ENCODE peak calls at places on chromosomes 5 and 9, in eight cellular contexts. One of them, this sample, is unnamed.

GRCh38 chr5:150065346-150065745 is 21.0 kb downstream of the CSF1R start:
- DNase-seq in cardiac muscle cell: peak; percentile 25
- DNase-seq in thyroid gland: no peak
- DNase-seq in AG04450: no peak
- DNase-seq in SK-N-SH: no peak
- DNase-seq in brain microvascular endothelial cell: peak; percentile 47
- DNase-seq in A549: no peak
- DNase-seq in PC-3: no peak
- DNase-seq in this sample: no peak

GRCh38 chr5:171420429-171421231 is 1.2 kb downstream of the FGF18 start:
- DNase-seq in cardiac muscle cell: peak; percentile 92
- DNase-seq in thyroid gland: peak; percentile 99
- DNase-seq in AG04450: peak; percentile 67
- DNase-seq in SK-N-SH: peak; percentile 72
- DNase-seq in brain microvascular endothelial cell: peak; percentile 69
- DNase-seq in A549: no peak
- DNase-seq in PC-3: peak; percentile 56
- DNase-seq in this sample: no peak

GRCh38 chr9:132351404-132352050 is 3.3 kb downstream of the SETX start:
- DNase-seq in cardiac muscle cell: no peak
- DNase-seq in thyroid gland: no peak
- DNase-seq in AG04450: no peak
- DNase-seq in SK-N-SH: no peak
- DNase-seq in brain microvascular endothelial cell: no peak
- DNase-seq in A549: no peak
- DNase-seq in PC-3: no peak
- DNase-seq in this sample: no peak

GRCh38 chr9:134265078-134265477 is 61.2 kb upstream of the RXRA start:
- DNase-seq in cardiac muscle cell: no peak
- DNase-seq in thyroid gland: no peak
- DNase-seq in AG04450: no peak
- DNase-seq in SK-N-SH: no peak
- DNase-seq in brain microvascular endothelial cell: no peak
- DNase-seq in A549: no peak
- DNase-seq in PC-3: no peak
- DNase-seq in this sample: no peak

GRCh38 chr9:114656301-114656700 is 1.3 kb downstream of the TEX53 start:
- DNase-seq in cardiac muscle cell: no peak
- DNase-seq in thyroid gland: no peak
- DNase-seq in AG04450: no peak
- DNase-seq in SK-N-SH: no peak
- DNase-seq in brain microvascular endothelial cell: no peak
- DNase-seq in A549: no peak
- DNase-seq in PC-3: no peak
- DNase-seq in this sample: no peak

GRCh38 chr5:32331927-32332274 is 19.2 kb upstream of the MTMR12 start:
- DNase-seq in cardiac muscle cell: no peak
- DNase-seq in thyroid gland: no peak
- DNase-seq in AG04450: no peak
- DNase-seq in SK-N-SH: no peak
- DNase-seq in brain microvascular endothelial cell: no peak
- DNase-seq in A549: no peak
- DNase-seq in PC-3: no peak
- DNase-seq in this sample: no peak

GRCh38 chr5:91111473-91112238 is 271.5 kb downstream of the ARRDC3 start:
- DNase-seq in cardiac muscle cell: no peak
- DNase-seq in thyroid gland: no peak
- DNase-seq in AG04450: no peak
- DNase-seq in SK-N-SH: no peak
- DNase-seq in brain microvascular endothelial cell: no peak
- DNase-seq in A549: no peak
- DNase-seq in PC-3: no peak
- DNase-seq in this sample: no peak

GRCh38 chr5:137398175-137398574 is 101.0 kb downstream of the SPOCK1 start:
- DNase-seq in cardiac muscle cell: no peak
- DNase-seq in thyroid gland: no peak
- DNase-seq in AG04450: no peak
- DNase-seq in SK-N-SH: no peak
- DNase-seq in brain microvascular endothelial cell: no peak
- DNase-seq in A549: no peak
- DNase-seq in PC-3: no peak
- DNase-seq in this sample: no peak

GRCh38 chr5:135210286-135211055 is 176.4 kb upstream of the PITX1 start:
- DNase-seq in cardiac muscle cell: peak; percentile 59
- DNase-seq in thyroid gland: no peak
- DNase-seq in AG04450: no peak
- DNase-seq in SK-N-SH: no peak
- DNase-seq in brain microvascular endothelial cell: no peak
- DNase-seq in A549: no peak
- DNase-seq in PC-3: no peak
- DNase-seq in this sample: no peak

GRCh38 chr5:95178046-95178651 is 106.7 kb downstream of the MCTP1 start:
- DNase-seq in cardiac muscle cell: no peak
- DNase-seq in thyroid gland: peak; percentile 53
- DNase-seq in AG04450: no peak
- DNase-seq in SK-N-SH: no peak
- DNase-seq in brain microvascular endothelial cell: peak; percentile 85
- DNase-seq in A549: no peak
- DNase-seq in PC-3: peak; percentile 4
- DNase-seq in this sample: no peak
- TF ChIP-seq CTCF in cardiac muscle cell: no peak
- TF ChIP-seq CTCF in thyroid gland: no peak
- TF ChIP-seq CTCF in AG04450: peak; percentile 16
- TF ChIP-seq CTCF in SK-N-SH: peak; percentile 47
- TF ChIP-seq CTCF in brain microvascular endothelial cell: peak; percentile 85
- TF ChIP-seq CTCF in A549: no peak
- TF ChIP-seq CTCF in PC-3: peak; percentile 16
- TF ChIP-seq CTCF in this sample: no peak

GRCh38 chr5:123810911-123811310 is 298.9 kb downstream of the CSNK1G3 start:
- DNase-seq in cardiac muscle cell: no peak
- DNase-seq in thyroid gland: no peak
- DNase-seq in AG04450: no peak
- DNase-seq in SK-N-SH: no peak
- DNase-seq in brain microvascular endothelial cell: no peak
- DNase-seq in A549: no peak
- DNase-seq in PC-3: no peak
- DNase-seq in this sample: no peak

GRCh38 chr5:123814796-123815479 is 303.0 kb downstream of the CSNK1G3 start:
- DNase-seq in cardiac muscle cell: peak; percentile 15
- DNase-seq in thyroid gland: no peak
- DNase-seq in AG04450: no peak
- DNase-seq in SK-N-SH: peak; percentile 6
- DNase-seq in brain microvascular endothelial cell: no peak
- DNase-seq in A549: no peak
- DNase-seq in PC-3: no peak
- DNase-seq in this sample: no peak

GRCh38 chr5:123813251-123813650 is 301.3 kb downstream of the CSNK1G3 start:
- DNase-seq in cardiac muscle cell: no peak
- DNase-seq in thyroid gland: peak; percentile 33
- DNase-seq in AG04450: no peak
- DNase-seq in SK-N-SH: no peak
- DNase-seq in brain microvascular endothelial cell: no peak
- DNase-seq in A549: no peak
- DNase-seq in PC-3: no peak
- DNase-seq in this sample: no peak

GRCh38 chr5:123811771-123812170 is 299.8 kb downstream of the CSNK1G3 start:
- DNase-seq in cardiac muscle cell: no peak
- DNase-seq in thyroid gland: no peak
- DNase-seq in AG04450: no peak
- DNase-seq in SK-N-SH: no peak
- DNase-seq in brain microvascular endothelial cell: no peak
- DNase-seq in A549: no peak
- DNase-seq in PC-3: no peak
- DNase-seq in this sample: no peak

DNA sequence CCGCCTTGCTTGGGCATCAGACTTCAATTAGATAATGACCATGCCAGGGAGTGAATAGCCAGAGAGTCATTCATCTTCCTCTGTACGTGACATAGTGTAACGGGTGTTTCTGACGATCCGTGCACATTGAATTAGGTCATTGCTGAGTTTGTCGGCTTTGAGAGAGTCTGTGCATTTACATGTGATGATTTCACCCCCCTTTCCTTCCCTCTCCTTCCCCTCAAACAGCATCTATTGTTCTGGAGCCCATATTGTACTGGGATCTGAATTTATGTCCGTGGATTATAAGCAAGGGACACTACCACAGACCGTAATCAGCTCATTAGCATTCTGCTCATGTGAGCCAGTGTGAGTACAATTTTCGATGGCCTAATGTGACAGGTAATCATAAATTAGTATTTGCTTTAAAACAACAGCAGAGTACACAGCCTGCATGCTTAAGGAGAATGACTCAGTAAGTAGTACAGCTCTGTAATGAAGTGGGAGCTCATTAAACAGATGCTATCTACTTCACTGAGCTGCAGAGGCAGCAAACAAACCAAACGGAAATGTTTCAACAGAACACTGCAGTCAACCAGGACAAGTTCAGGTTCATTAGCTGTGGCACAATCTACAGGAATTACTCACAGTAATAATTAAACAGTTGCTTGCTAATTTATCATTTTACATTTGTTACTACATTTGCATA is 302.1 kb downstream of the CSNK1G3 start:
- DNase-seq in cardiac muscle cell: peak; percentile 58
- DNase-seq in thyroid gland: peak; percentile 23
- DNase-seq in AG04450: no peak
- DNase-seq in SK-N-SH: peak; percentile 19
- DNase-seq in brain microvascular endothelial cell: no peak
- DNase-seq in A549: no peak
- DNase-seq in PC-3: peak; percentile 34
- DNase-seq in this sample: peak; percentile 94
- H3K4me3 ChIP-seq in cardiac muscle cell: no peak overlapping the region
- H3K4me3 ChIP-seq in thyroid gland: no peak overlapping the region
- H3K4me3 ChIP-seq in AG04450: no peak overlapping the region
- H3K4me3 ChIP-seq in SK-N-SH: peak overlapping the region; percentile 12
- H3K4me3 ChIP-seq in brain microvascular endothelial cell: no peak overlapping the region
- H3K4me3 ChIP-seq in A549: no peak overlapping the region
- H3K4me3 ChIP-seq in PC-3: peak overlapping the region; percentile 35
- H3K4me3 ChIP-seq in this sample: no peak overlapping the region

GRCh38 chr5:5031665-5032064 is 108.5 kb upstream of the ADAMTS16 start:
- DNase-seq in cardiac muscle cell: no peak
- DNase-seq in thyroid gland: no peak
- DNase-seq in AG04450: no peak
- DNase-seq in SK-N-SH: no peak
- DNase-seq in brain microvascular endothelial cell: no peak
- DNase-seq in A549: no peak
- DNase-seq in PC-3: no peak
- DNase-seq in this sample: no peak
- TF ChIP-seq CTCF in cardiac muscle cell: no peak
- TF ChIP-seq CTCF in thyroid gland: no peak
- TF ChIP-seq CTCF in AG04450: no peak
- TF ChIP-seq CTCF in SK-N-SH: no peak
- TF ChIP-seq CTCF in brain microvascular endothelial cell: no peak
- TF ChIP-seq CTCF in A549: no peak
- TF ChIP-seq CTCF in PC-3: no peak
- TF ChIP-seq CTCF in this sample: no peak

DNA sequence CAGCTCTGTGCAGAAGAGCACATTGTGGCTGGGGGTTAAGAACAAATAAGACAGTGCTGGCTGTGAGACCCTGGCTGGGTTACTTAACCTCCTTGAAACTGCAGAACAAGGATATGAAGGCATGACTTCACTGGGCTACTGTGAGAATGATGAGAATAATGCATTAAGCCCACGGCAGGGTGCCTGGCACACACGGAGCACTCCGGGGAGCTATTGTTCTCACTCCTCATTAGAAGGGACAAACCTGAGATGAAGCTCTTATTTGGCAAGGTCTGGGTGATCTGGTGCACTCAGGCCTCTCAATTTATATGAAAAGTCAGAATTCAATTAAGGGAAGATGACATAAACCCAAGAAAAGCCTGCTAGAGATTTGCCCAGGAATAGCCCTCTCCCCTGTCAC is 102.3 kb downstream of the COL23A1 start:
- DNase-seq in cardiac muscle cell: no peak
- DNase-seq in thyroid gland: no peak
- DNase-seq in AG04450: no peak
- DNase-seq in SK-N-SH: no peak
- DNase-seq in brain microvascular endothelial cell: no peak
- DNase-seq in A549: no peak
- DNase-seq in PC-3: no peak
- DNase-seq in this sample: no peak
- H3K4me3 ChIP-seq in cardiac muscle cell: no peak overlapping the region
- H3K4me3 ChIP-seq in thyroid gland: no peak overlapping the region
- H3K4me3 ChIP-seq in AG04450: no peak overlapping the region
- H3K4me3 ChIP-seq in SK-N-SH: no peak overlapping the region
- H3K4me3 ChIP-seq in brain microvascular endothelial cell: no peak overlapping the region
- H3K4me3 ChIP-seq in A549: no peak overlapping the region
- H3K4me3 ChIP-seq in PC-3: no peak overlapping the region
- H3K4me3 ChIP-seq in this sample: no peak overlapping the region

This sample was measured in LNCaP clone FGC.